ENCODE peak calls at places on chromosomes 4 and X, in four cellular contexts. F, J, A and V are unnamed samples.

GRCh38 chr4:129446074-129446473 is 350.1 kb downstream of the C4orf33 start:
- DNase-seq in F (peak; percentile 67), J (no peak), A (no peak), V (no peak)

GRCh38 chr4:66949424-66949823 is 595.9 kb downstream of the CENPC start:
- DNase-seq in F (no peak), J (no peak), A (no peak), V (no peak)

GRCh38 chr4:108072300-108072699 is 82.6 kb downstream of the HADH start:
- DNase-seq in F (no peak), J (peak; percentile 3), A (no peak), V (no peak)

GRCh38 chr4:161714928-161715327 is 448.9 kb downstream of the FSTL5 start:
- DNase-seq in F (no peak), J (no peak), A (no peak), V (no peak)

GRCh38 chr4:63090641-63091040 is 1318.6 kb downstream of the TECRL start:
- DNase-seq in F (no peak), J (no peak), A (no peak), V (no peak)

GRCh38 chr4:850323-850945 is 24.5 kb upstream of the CPLX1 start:
- DNase-seq in F (no peak), J (no peak), A (no peak), V (no peak)

GRCh38 chrX:133911816-133912495 is 73.4 kb downstream of the GPC3 start:
- DNase-seq in F (no peak), J (no peak), A (no peak), V (no peak)

GRCh38 chr4:126318376-126318775 is 1003.6 kb downstream of the FAT4 start:
- DNase-seq in F (peak; percentile 33), J (no peak), A (no peak), V (no peak)

GRCh38 chrX:63350551-63350950 is 581 bp downstream of the SPIN4 start:
- DNase-seq in F (peak; percentile 2), J (peak; percentile 24), A (no peak), V (no peak)

GRCh38 chr4:149923736-149924135 is 108.1 kb upstream of the IQCM start:
- DNase-seq in F (no peak), J (no peak), A (no peak), V (no peak)

GRCh38 chr4:69831646-69832325 is 28.2 kb downstream of the SULT1E1 start:
- DNase-seq in F (no peak), J (no peak), A (no peak), V (no peak)

GRCh38 chrX:18619288-18619687 is 52.6 kb downstream of the RS1 start:
- DNase-seq in F (no peak), J (no peak), A (no peak), V (no peak)

GRCh38 chr4:55754754-55755350 is 64.7 kb upstream of the EXOC1L start:
- DNase-seq in F (peak; percentile 61), J (peak; percentile 4), A (peak; percentile 83), V (no peak)

GRCh38 chr4:180768610-180769009 is 1474.6 kb upstream of the TENM3 start:
- DNase-seq in F (no peak), J (no peak), A (no peak), V (no peak)

GRCh38 chr4:182644326-182645050 is 272.7 kb downstream of the DCTD start:
- DNase-seq in F (no peak), J (no peak), A (peak; percentile 23), V (no peak)

GRCh38 chr4:56762484-56763250 is 58.8 kb downstream of the SPINK2 start:
- DNase-seq in F (no peak), J (no peak), A (no peak), V (no peak)